ENCODE peak calls at places on chromosome 7, in ten cellular contexts. S is adipocyte; Z is CD8-positive, alpha-beta memory T cell; W is neural progenitor cell; J is spleen; L is GM12878; T is esophagus squamous epithelium; F is sigmoid colon; X is H7; R is mucosa of descending colon. G is an unnamed sample. For H3K36me3, the result is how much of the 10 kb centered on the place peaks cover.

GRCh38 chr7:115005942-115006341 is 84.0 kb downstream of the MDFIC start:
- DNase-seq in S (no peak), Z (no peak), W (peak), J (peak), L (no peak), T (no peak), F (no peak), X (peak), R (no peak), G (no peak)

GRCh38 chr7:33669251-33669670 is 236.1 kb upstream of the BMPER start:
- DNase-seq in S (peak), Z (no peak), W (no peak), J (no peak), L (no peak), T (no peak), F (no peak), X (no peak), R (no peak), G (no peak)

GRCh38 chr7:28573059-28573553 is 160.8 kb downstream of the CREB5 start:
- DNase-seq in S (peak), Z (no peak), W (no peak), J (no peak), L (no peak), T (no peak), F (no peak), X (no peak), R (peak), G (no peak)

GRCh38 chr7:1459930-1460756 is 873 bp upstream of the MICALL2 start:
- DNase-seq in S (peak), Z (peak), W (no peak), J (peak), L (no peak), T (no peak), F (peak), X (peak), R (peak), G (no peak)

GRCh38 chr7:109020251-109020650 is 450.6 kb downstream of the DNAJB9 start:
- DNase-seq in S (no peak), Z (no peak), W (peak), J (no peak), L (no peak), T (no peak), F (no peak), X (no peak), R (no peak), G (no peak)

GRCh38 chr7:132618956-132619305 is 42.7 kb upstream of the PLXNA4 start:
- DNase-seq in S (peak), Z (no peak), W (no peak), J (no peak), L (no peak), T (no peak), F (no peak), X (no peak), R (no peak), G (no peak)

GRCh38 chr7:149261829-149262617 is at the start of gene ZNF783:
- DNase-seq in S (peak), Z (peak), W (peak), J (peak), L (peak), T (no peak), F (peak), X (peak), R (peak), G (peak)

GRCh38 chr7:108499575-108499974 is 26.4 kb downstream of the PNPLA8 start:
- DNase-seq in S (no peak), Z (no peak), W (no peak), J (no peak), L (no peak), T (no peak), F (no peak), X (no peak), R (no peak), G (no peak)

GRCh38 chr7:114929570-114929969 is 7.7 kb downstream of the MDFIC start:
- DNase-seq in S (no peak), Z (no peak), W (peak), J (no peak), L (no peak), T (no peak), F (no peak), X (no peak), R (no peak), G (no peak)

GRCh38 chr7:50281680-50282445 is 22.7 kb upstream of the IKZF1 start:
- DNase-seq in S (no peak), Z (no peak), W (no peak), J (peak), L (peak), T (no peak), F (no peak), X (no peak), R (no peak), G (no peak)

GRCh38 chr7:81175291-81175942 is 256.6 kb upstream of the SEMA3C start:
- DNase-seq in S (no peak), Z (no peak), W (no peak), J (no peak), L (no peak), T (no peak), F (no peak), X (no peak), R (no peak), G (peak)

GRCh38 chr7:12403287-12404181 is at the start of gene VWDE:
- DNase-seq in S (peak), Z (peak), W (peak), J (peak), L (no peak), T (no peak), F (no peak), X (peak), R (peak), G (peak)

GRCh38 chr7:95545007-95545615 is 51.2 kb downstream of the PDK4 start:
- DNase-seq in S (peak), Z (no peak), W (peak), J (no peak), L (no peak), T (no peak), F (peak), X (peak), R (peak), G (no peak)

GRCh38 chr7:47314728-47315601 is 266.9 kb downstream of the TNS3 start:
- DNase-seq in S (peak), Z (no peak), W (no peak), J (no peak), L (no peak), T (no peak), F (peak), X (no peak), R (no peak), G (no peak)

GRCh38 chr7:157041004-157041403 is 30.5 kb upstream of the MNX1 start:
- DNase-seq in S (no peak), Z (no peak), W (no peak), J (no peak), L (no peak), T (no peak), F (no peak), X (peak), R (no peak), G (no peak)

GRCh38 chr7:23205861-23206510 is 24.1 kb downstream of the NUP42 start:
- DNase-seq in S (no peak), Z (no peak), W (no peak), J (no peak), L (no peak), T (no peak), F (no peak), X (peak), R (no peak), G (no peak)

GRCh38 chr7:115840702-115841101 is 189.9 kb downstream of the TFEC start:
- DNase-seq in S (peak), Z (no peak), W (no peak), J (no peak), L (no peak), T (no peak), F (no peak), X (no peak), R (no peak), G (no peak)

GRCh38 chr7:141575164-141575563 is 24.0 kb downstream of the AGK start:
- DNase-seq in S (no peak), Z (no peak), W (no peak), J (no peak), L (no peak), T (no peak), F (no peak), X (no peak), R (no peak), G (no peak)

GRCh38 chr7:137539111-137539715 is 195.7 kb upstream of the PTN start:
- DNase-seq in S (peak), Z (no peak), W (no peak), J (no peak), L (no peak), T (no peak), F (no peak), X (no peak), R (no peak), G (no peak)

GRCh38 chr7:47300472-47301021 is 281.4 kb downstream of the TNS3 start:
- DNase-seq in S (no peak), Z (no peak), W (no peak), J (no peak), L (no peak), T (no peak), F (peak), X (no peak), R (no peak), G (no peak)

GRCh38 chr7:77685219-77685618 is 11.0 kb upstream of the RSBN1L start:
- DNase-seq in S (no peak), Z (no peak), W (no peak), J (no peak), L (no peak), T (no peak), F (no peak), X (no peak), R (peak), G (no peak)

GRCh38 chr7:23065974-23066373 is 39.6 kb upstream of the KLHL7 start:
- DNase-seq in S (no peak), Z (no peak), W (no peak), J (no peak), L (no peak), T (no peak), F (no peak), X (no peak), R (no peak), G (no peak)

GRCh38 chr7:46616636-46617035 is 695.6 kb upstream of the IGFBP3 start:
- DNase-seq in S (peak), Z (no peak), W (no peak), J (no peak), L (no peak), T (no peak), F (no peak), X (no peak), R (no peak), G (no peak)

GRCh38 chr7:107993879-107994278 is 9.1 kb downstream of the LAMB1 start:
- DNase-seq in S (no peak), Z (no peak), W (no peak), J (no peak), L (no peak), T (no peak), F (no peak), X (no peak), R (peak), G (no peak)

GRCh38 chr7:727806-728460 is 852 bp upstream of the PRKAR1B start:
- DNase-seq in S (peak), Z (no peak), W (peak), J (no peak), L (no peak), T (no peak), F (no peak), X (peak), R (peak), G (no peak)

GRCh38 chr7:129469930-129470329 is 32.4 kb upstream of the SMKR1 start:
- DNase-seq in S (no peak), Z (no peak), W (no peak), J (no peak), L (no peak), T (no peak), F (no peak), X (peak), R (no peak), G (no peak)

GRCh38 chr7:129468087-129468486 is 33.9 kb downstream of the STRIP2 start:
- DNase-seq in S (peak), Z (no peak), W (no peak), J (no peak), L (no peak), T (no peak), F (no peak), X (no peak), R (no peak), G (no peak)

GRCh38 chr7:129471402-129471827 is 30.9 kb upstream of the SMKR1 start:
- DNase-seq in S (no peak), Z (no peak), W (no peak), J (no peak), L (no peak), T (no peak), F (no peak), X (no peak), R (no peak), G (no peak)

GRCh38 chr7:129468547-129468946 is 33.8 kb upstream of the SMKR1 start:
- DNase-seq in S (no peak), Z (no peak), W (no peak), J (no peak), L (no peak), T (no peak), F (no peak), X (no peak), R (no peak), G (no peak)

GRCh38 chr7:129470411-129470810 is 31.9 kb upstream of the SMKR1 start:
- DNase-seq in S (no peak), Z (no peak), W (no peak), J (no peak), L (no peak), T (no peak), F (no peak), X (no peak), R (no peak), G (no peak)
- H3K36me3 ChIP-seq in S (under half), Z (under half), W (under half), J (under half), L (under half), T (under half), F (under half), X (under half), R (under half), G (under half)

GRCh38 chr7:98463837-98464557 is 63.1 kb upstream of the BAIAP2L1 start:
- DNase-seq in S (no peak), Z (no peak), W (no peak), J (no peak), L (no peak), T (no peak), F (no peak), X (no peak), R (no peak), G (no peak)
- H3K36me3 ChIP-seq in S (under half), Z (under half), W (under half), J (under half), L (under half), T (under half), F (under half), X (under half), R (under half), G (under half)

GRCh38 chr7:45069444-45070253 is 19.1 kb downstream of the NACAD start:
- DNase-seq in S (no peak), Z (no peak), W (no peak), J (no peak), L (no peak), T (no peak), F (no peak), X (peak), R (no peak), G (no peak)
- H3K36me3 ChIP-seq in S (half or more), Z (half or more), W (under half), J (half or more), L (half or more), T (under half), F (under half), X (under half), R (under half), G (under half)

GRCh38 chr7:4783762-4784351 is 8.4 kb downstream of the AP5Z1 start:
- DNase-seq in S (no peak), Z (no peak), W (no peak), J (peak), L (no peak), T (no peak), F (peak), X (no peak), R (no peak), G (no peak)
- H3K36me3 ChIP-seq in S (half or more), Z (under half), W (under half), J (half or more), L (under half), T (half or more), F (under half), X (under half), R (under half), G (under half)

DNA sequence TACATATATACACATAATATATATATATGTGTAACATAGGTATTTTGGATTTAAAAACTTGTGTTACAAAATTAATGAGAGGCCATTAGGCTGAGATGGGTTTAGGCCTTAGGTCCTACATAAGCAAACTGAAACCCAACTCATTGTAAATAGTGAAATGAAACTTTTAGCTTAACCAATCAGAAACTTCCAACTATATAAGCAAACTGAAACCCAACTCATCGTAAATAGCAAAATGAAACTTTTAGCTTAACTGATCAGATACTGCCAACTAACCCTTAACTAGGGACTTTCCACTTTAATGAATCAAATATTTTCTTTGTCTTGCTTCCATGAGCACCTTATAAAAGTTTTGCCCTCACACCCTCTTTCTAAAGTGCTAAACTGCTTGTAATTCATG is 17.3 kb upstream of the SAMD9L start:
- DNase-seq in S (no peak), Z (no peak), W (no peak), J (no peak), L (peak), T (no peak), F (no peak), X (no peak), R (no peak), G (no peak)
- H3K36me3 ChIP-seq in S (under half), Z (under half), W (under half), J (under half), L (under half), T (under half), F (under half), X (under half), R (under half), G (under half)

DNA sequence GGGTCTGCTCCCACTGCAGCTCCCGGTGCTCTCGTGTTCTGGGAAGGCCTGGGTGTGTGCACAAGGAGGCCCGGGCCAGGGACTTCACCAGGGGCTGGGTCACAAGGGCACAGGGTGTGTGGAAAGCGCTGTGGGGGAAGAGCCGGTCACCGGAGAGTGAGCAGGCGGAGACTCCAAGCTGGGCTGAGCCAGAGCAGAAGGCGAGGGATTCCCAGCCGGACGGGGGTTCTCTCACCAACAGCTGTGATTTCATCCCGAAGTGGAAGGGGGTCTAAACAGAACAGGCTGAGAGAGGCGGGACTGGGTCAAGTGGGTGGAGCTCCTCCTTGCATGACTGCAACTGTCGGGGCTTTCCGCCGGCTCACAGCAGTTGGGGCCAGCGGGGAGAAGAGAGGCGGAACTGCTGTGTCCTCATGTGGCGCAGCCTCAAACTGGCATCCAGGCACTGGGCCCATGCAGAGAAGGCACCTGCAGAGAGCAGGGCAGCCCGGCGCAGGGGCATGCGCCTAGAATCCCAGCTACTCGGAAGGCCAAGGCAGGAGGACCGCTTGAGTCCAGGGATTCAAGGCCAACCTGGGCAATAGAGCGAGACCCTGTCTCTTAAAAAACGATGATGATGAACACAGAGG is 7.6 kb upstream of the ORAI2 start:
- DNase-seq in S (no peak), Z (peak), W (no peak), J (peak), L (peak), T (peak), F (no peak), X (peak), R (peak), G (no peak)
- H3K36me3 ChIP-seq in S (under half), Z (under half), W (under half), J (half or more), L (under half), T (under half), F (under half), X (under half), R (under half), G (under half)

GRCh38 chr7:151025924-151026671 is 1.8 kb upstream of the ATG9B start:
- DNase-seq in S (no peak), Z (no peak), W (no peak), J (no peak), L (no peak), T (no peak), F (no peak), X (no peak), R (no peak), G (no peak)

GRCh38 chr7:151028131-151028947 is at the start of gene ABCB8:
- DNase-seq in S (peak), Z (peak), W (peak), J (peak), L (peak), T (peak), F (peak), X (peak), R (peak), G (peak)

GRCh38 chr7:151023211-151023610 is 1.1 kb downstream of the ATG9B start:
- DNase-seq in S (no peak), Z (no peak), W (no peak), J (no peak), L (no peak), T (no peak), F (no peak), X (no peak), R (no peak), G (no peak)

GRCh38 chr7:151020231-151020630 is 4.1 kb downstream of the ATG9B start:
- DNase-seq in S (no peak), Z (no peak), W (peak), J (no peak), L (no peak), T (no peak), F (no peak), X (no peak), R (no peak), G (no peak)

DNA sequence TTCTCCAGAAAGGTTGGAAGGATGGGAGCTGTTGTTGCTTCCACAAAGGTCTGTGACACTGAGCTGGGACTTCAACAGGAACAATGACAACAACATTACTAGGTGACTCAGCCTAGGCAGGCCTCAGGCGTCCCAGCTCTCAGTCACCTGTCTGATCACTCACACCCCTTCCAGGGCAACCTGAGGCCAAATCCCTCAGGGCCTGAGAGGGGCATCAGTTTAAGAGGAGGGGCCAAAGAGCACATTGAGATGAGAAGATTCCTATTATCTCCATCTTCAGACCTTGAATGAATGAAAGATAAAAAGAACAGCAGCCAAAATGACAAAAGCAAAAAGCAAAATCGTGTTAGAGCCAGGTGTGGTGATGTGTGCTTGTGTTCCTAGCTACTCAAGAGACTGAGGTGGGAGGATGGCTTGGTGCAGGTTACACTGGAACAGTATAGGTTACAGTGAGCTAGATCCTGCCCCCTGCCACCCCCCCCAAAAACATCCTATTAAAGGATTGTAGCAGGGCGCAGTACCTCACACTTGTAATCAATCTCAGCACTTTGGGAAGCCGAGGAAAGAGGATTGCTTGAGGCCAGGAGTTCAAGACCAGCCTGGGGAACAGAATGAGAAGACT is at the start of gene ATG9B:
- DNase-seq in S (no peak), Z (no peak), W (no peak), J (no peak), L (no peak), T (no peak), F (no peak), X (no peak), R (no peak), G (no peak)
- H3K36me3 ChIP-seq in S (under half), Z (under half), W (under half), J (under half), L (under half), T (under half), F (under half), X (under half), R (under half), G (under half)

GRCh38 chr7:17843041-17843440 is 97.3 kb downstream of the SNX13 start:
- DNase-seq in S (no peak), Z (no peak), W (no peak), J (no peak), L (no peak), T (no peak), F (no peak), X (no peak), R (no peak), G (no peak)
- H3K36me3 ChIP-seq in S (half or more), Z (under half), W (under half), J (half or more), L (under half), T (under half), F (under half), X (under half), R (under half), G (under half)

G was measured in HAP-1.